ENCODE peak calls at places on chromosomes 4 and X, in nine cellular contexts. Y is fibroblast of mammary gland, P is mucosa of gallbladder, M is tibial artery, C is cerebellar nuclear complex, R is AG04450, O is A549, X is OCI-M1, J is NCI-H1417. U is an unnamed sample.
A peak's percentile ranks its signal among the peaks of the same experiment; 100 is the strongest.

GRCh38 chrX:150219374-150220185 is 143.5 kb upstream of the MAMLD1 start:
- DNase-seq in M (no peak), X (no peak), O (peak; percentile 2), Y (peak; percentile 85), P (no peak), J (no peak), C (no peak), R (no peak), U (peak; percentile 10)

GRCh38 chrX:41333744-41333993 is 293 bp upstream of the DDX3X start:
- DNase-seq in C (peak; percentile 76), R (peak; percentile 66), O (peak; percentile 94), M (peak; percentile 51), P (peak; percentile 88), Y (peak; percentile 92), X (peak; percentile 95), J (peak; percentile 99), U (no peak)

GRCh38 chr4:47525154-47525819 is 40.2 kb downstream of the ATP10D start:
- DNase-seq in C (no peak), M (peak; percentile 34), X (no peak), Y (peak; percentile 94), J (no peak), R (peak; percentile 85), O (peak; percentile 29), P (peak; percentile 26), U (no peak)

GRCh38 chrX:124862304-124862703 is 457.4 kb upstream of the TEX13C start:
- DNase-seq in J (no peak), P (no peak), R (no peak), M (no peak), Y (no peak), O (no peak), C (no peak), X (peak; percentile 23), U (no peak)

GRCh38 chr4:76947369-76947768 is 2.2 kb upstream of the SEPTIN11 start:
- DNase-seq in P (no peak), J (no peak), C (no peak), O (no peak), X (peak; percentile 69), M (peak; percentile 32), R (no peak), Y (no peak), U (no peak)

GRCh38 chr4:153204247-153205027 is at the start of gene TRIM2:
- DNase-seq in R (no peak), J (peak; percentile 70), C (no peak), P (peak; percentile 88), O (no peak), Y (peak; percentile 81), X (peak; percentile 40), M (peak; percentile 83), U (peak; percentile 58)

GRCh38 chrX:69674891-69675290 is 59.0 kb downstream of the EDA start:
- DNase-seq in M (no peak), J (no peak), Y (no peak), R (no peak), P (no peak), O (no peak), C (no peak), X (no peak), U (no peak)

GRCh38 chr4:126568652-126569580 is 1063.8 kb upstream of the INTU start:
- DNase-seq in Y (no peak), R (no peak), O (no peak), P (no peak), X (peak; percentile 84), C (no peak), M (no peak), J (no peak), U (no peak)

GRCh38 chr4:13704761-13705160 is 77.2 kb upstream of the BOD1L1 start:
- DNase-seq in J (no peak), R (no peak), O (no peak), P (no peak), Y (no peak), M (no peak), X (no peak), C (no peak), U (no peak)

GRCh38 chrX:41734530-41734929 is 10.5 kb downstream of the GPR82 start:
- DNase-seq in P (no peak), Y (peak; percentile 40), J (peak; percentile 53), X (peak; percentile 46), O (peak; percentile 30), C (no peak), M (no peak), R (no peak), U (no peak)

GRCh38 chrX:11908371-11908770 is 150.3 kb downstream of the MSL3 start:
- DNase-seq in J (peak; percentile 58), R (no peak), P (no peak), X (peak; percentile 45), Y (peak; percentile 45), O (peak; percentile 20), C (no peak), M (no peak), U (no peak)

GRCh38 chrX:103584606-103585005 is 709 bp upstream of the TCEAL4 start:
- DNase-seq in X (no peak), O (peak; percentile 4), M (no peak), P (no peak), J (peak; percentile 52), C (no peak), Y (no peak), R (no peak), U (no peak)

GRCh38 chr4:54913751-54914526 is 211.5 kb downstream of the KDR start:
- DNase-seq in P (no peak), R (no peak), M (peak; percentile 26), O (no peak), C (no peak), X (no peak), J (peak; percentile 26), Y (no peak), U (peak; percentile 25)

GRCh38 chr4:140233811-140234696 is 80.1 kb upstream of the MAML3 start:
- DNase-seq in C (no peak), J (peak; percentile 36), O (no peak), M (no peak), X (no peak), Y (peak; percentile 87), P (no peak), R (peak; percentile 61), U (no peak)

GRCh38 chrX:44935640-44936039 is 62.7 kb downstream of the KDM6A start:
- DNase-seq in O (no peak), X (no peak), R (no peak), C (no peak), M (no peak), Y (no peak), P (no peak), J (no peak), U (no peak)

GRCh38 chr4:114028071-114028470 is 48.6 kb upstream of the ARSJ start:
- DNase-seq in C (no peak), M (no peak), J (no peak), O (no peak), P (peak; percentile 32), X (no peak), Y (peak; percentile 47), R (no peak), U (no peak)

GRCh38 chr4:8478801-8479744 is 38.5 kb downstream of the TRMT44 start:
- DNase-seq in P (no peak), J (no peak), X (peak; percentile 74), O (no peak), M (no peak), Y (peak; percentile 80), R (no peak), C (no peak), U (no peak)

GRCh38 chr4:112517911-112518310 is 1.9 kb upstream of the NEUROG2 start:
- DNase-seq in M (no peak), Y (no peak), C (no peak), J (no peak), O (no peak), X (no peak), P (no peak), R (no peak), U (no peak)

GRCh38 chrX:30570505-30570904 is 7.1 kb downstream of the TASL start:
- DNase-seq in C (no peak), O (peak; percentile 25), R (no peak), J (peak; percentile 57), M (no peak), X (peak; percentile 43), Y (peak; percentile 29), P (no peak), U (no peak)

GRCh38 chr4:921830-922331 is 10.2 kb downstream of the GAK start:
- DNase-seq in Y (no peak), C (no peak), J (no peak), X (peak; percentile 23), R (no peak), M (no peak), P (no peak), O (no peak), U (no peak)

GRCh38 chr4:11402192-11402591 is 26.5 kb downstream of the HS3ST1 start:
- DNase-seq in X (no peak), R (no peak), O (no peak), C (no peak), M (no peak), Y (no peak), P (no peak), J (no peak), U (no peak)

GRCh38 chr4:13312264-13312663 is 171.9 kb downstream of the RAB28 start:
- DNase-seq in X (no peak), O (no peak), J (no peak), C (no peak), P (no peak), Y (no peak), M (no peak), R (no peak), U (no peak)

GRCh38 chr4:84878090-84878489 is 88.4 kb downstream of the WDFY3 start:
- DNase-seq in R (peak; percentile 49), P (no peak), O (no peak), J (no peak), M (no peak), C (no peak), X (no peak), Y (peak; percentile 92), U (no peak)

GRCh38 chrX:30590368-30590767 is 12.8 kb upstream of the TASL start:
- DNase-seq in P (no peak), Y (no peak), R (no peak), J (no peak), C (no peak), M (no peak), X (no peak), O (no peak), U (no peak)

GRCh38 chrX:69424161-69424560 is 80.0 kb upstream of the NALF2 start:
- DNase-seq in R (no peak), X (peak; percentile 23), Y (peak; percentile 33), J (peak; percentile 25), O (peak; percentile 9), P (no peak), C (no peak), M (no peak), U (no peak)

GRCh38 chr4:107315584-107315983 is 279.5 kb upstream of the DKK2 start:
- DNase-seq in Y (no peak), M (no peak), C (no peak), J (no peak), P (no peak), X (no peak), R (no peak), O (no peak), U (no peak)

GRCh38 chrX:41515376-41515775 is 68.2 kb downstream of the NYX start:
- DNase-seq in X (no peak), P (no peak), J (no peak), R (no peak), M (no peak), C (no peak), Y (no peak), O (no peak), U (no peak)

GRCh38 chr4:127528302-127528701 is 104.5 kb upstream of the INTU start:
- DNase-seq in R (no peak), Y (no peak), O (no peak), X (no peak), P (no peak), C (no peak), M (no peak), J (no peak), U (no peak)

GRCh38 chr4:174437756-174438155 is 84.5 kb downstream of the HPGD start:
- DNase-seq in X (peak; percentile 63), J (no peak), P (no peak), R (no peak), C (no peak), O (no peak), Y (no peak), M (no peak), U (no peak)